ENCODE peak calls at places on chromosomes 12 and 14, in nine cellular contexts. One of them, this sample, is unnamed. For H3K36me3, the result is how much of the 10 kb centered on the place peaks cover.

GRCh38 chr12:58809064-58809607 is 111.2 kb downstream of the LRIG3 start:
- DNase-seq in iPS DF 6.9: no peak
- DNase-seq in WERI-Rb-1: no peak
- DNase-seq in A673: no peak
- DNase-seq in ovary: no peak
- DNase-seq in fibroblast of lung: peak
- DNase-seq in CD8-positive, alpha-beta T cell: no peak
- DNase-seq in aorta: no peak
- DNase-seq in tibial nerve: no peak
- DNase-seq in this sample: no peak

GRCh38 chr14:98259881-98260280 is 1012.1 kb downstream of the BCL11B start:
- DNase-seq in ovary: no peak
- DNase-seq in CD8-positive, alpha-beta T cell: no peak
- DNase-seq in iPS DF 6.9: no peak
- DNase-seq in tibial nerve: no peak
- DNase-seq in A673: no peak
- DNase-seq in fibroblast of lung: no peak
- DNase-seq in WERI-Rb-1: no peak
- DNase-seq in aorta: no peak
- DNase-seq in this sample: no peak

GRCh38 chr12:51240971-51241370 is 2.3 kb downstream of the DAZAP2 start:
- DNase-seq in CD8-positive, alpha-beta T cell: no peak
- DNase-seq in tibial nerve: no peak
- DNase-seq in iPS DF 6.9: no peak
- DNase-seq in A673: no peak
- DNase-seq in aorta: no peak
- DNase-seq in ovary: no peak
- DNase-seq in fibroblast of lung: peak
- DNase-seq in WERI-Rb-1: no peak
- DNase-seq in this sample: peak

GRCh38 chr12:48794870-48795269 is 6.0 kb upstream of the ADCY6 start:
- DNase-seq in aorta: no peak
- DNase-seq in CD8-positive, alpha-beta T cell: no peak
- DNase-seq in tibial nerve: no peak
- DNase-seq in A673: no peak
- DNase-seq in iPS DF 6.9: no peak
- DNase-seq in ovary: no peak
- DNase-seq in WERI-Rb-1: no peak
- DNase-seq in fibroblast of lung: no peak
- DNase-seq in this sample: no peak

GRCh38 chr12:54704187-54704586 is 56.0 kb upstream of the DCD start:
- DNase-seq in A673: no peak
- DNase-seq in CD8-positive, alpha-beta T cell: no peak
- DNase-seq in tibial nerve: no peak
- DNase-seq in fibroblast of lung: no peak
- DNase-seq in iPS DF 6.9: no peak
- DNase-seq in WERI-Rb-1: no peak
- DNase-seq in ovary: no peak
- DNase-seq in aorta: no peak
- DNase-seq in this sample: no peak

GRCh38 chr14:72574687-72575086 is 319.2 kb downstream of the DPF3 start:
- DNase-seq in fibroblast of lung: no peak
- DNase-seq in WERI-Rb-1: no peak
- DNase-seq in CD8-positive, alpha-beta T cell: no peak
- DNase-seq in aorta: no peak
- DNase-seq in tibial nerve: no peak
- DNase-seq in iPS DF 6.9: no peak
- DNase-seq in ovary: no peak
- DNase-seq in A673: no peak
- DNase-seq in this sample: no peak

GRCh38 chr12:108962256-108962655 is 58.6 kb downstream of the SVOP start:
- DNase-seq in CD8-positive, alpha-beta T cell: no peak
- DNase-seq in A673: no peak
- DNase-seq in WERI-Rb-1: no peak
- DNase-seq in ovary: no peak
- DNase-seq in tibial nerve: no peak
- DNase-seq in iPS DF 6.9: no peak
- DNase-seq in fibroblast of lung: no peak
- DNase-seq in aorta: no peak
- DNase-seq in this sample: no peak

GRCh38 chr12:95574030-95574429 is 22.8 kb upstream of the USP44 start:
- DNase-seq in CD8-positive, alpha-beta T cell: no peak
- DNase-seq in aorta: no peak
- DNase-seq in tibial nerve: no peak
- DNase-seq in A673: no peak
- DNase-seq in fibroblast of lung: no peak
- DNase-seq in WERI-Rb-1: no peak
- DNase-seq in iPS DF 6.9: peak
- DNase-seq in ovary: no peak
- DNase-seq in this sample: no peak

GRCh38 chr12:13165578-13166120 is 30.9 kb upstream of the EMP1 start:
- DNase-seq in ovary: peak
- DNase-seq in CD8-positive, alpha-beta T cell: peak
- DNase-seq in A673: no peak
- DNase-seq in WERI-Rb-1: no peak
- DNase-seq in tibial nerve: no peak
- DNase-seq in aorta: peak
- DNase-seq in fibroblast of lung: peak
- DNase-seq in iPS DF 6.9: no peak
- DNase-seq in this sample: peak

GRCh38 chr12:13164859-13165577 is 31.5 kb upstream of the EMP1 start:
- DNase-seq in fibroblast of lung: no peak
- DNase-seq in ovary: no peak
- DNase-seq in A673: no peak
- DNase-seq in iPS DF 6.9: no peak
- DNase-seq in CD8-positive, alpha-beta T cell: no peak
- DNase-seq in aorta: no peak
- DNase-seq in WERI-Rb-1: no peak
- DNase-seq in tibial nerve: no peak
- DNase-seq in this sample: no peak

GRCh38 chr12:13169255-13169654 is 27.3 kb upstream of the EMP1 start:
- DNase-seq in aorta: no peak
- DNase-seq in CD8-positive, alpha-beta T cell: no peak
- DNase-seq in fibroblast of lung: no peak
- DNase-seq in WERI-Rb-1: no peak
- DNase-seq in A673: no peak
- DNase-seq in tibial nerve: no peak
- DNase-seq in ovary: no peak
- DNase-seq in iPS DF 6.9: no peak
- DNase-seq in this sample: no peak

GRCh38 chr12:13167226-13167625 is 29.3 kb upstream of the EMP1 start:
- DNase-seq in fibroblast of lung: no peak
- DNase-seq in tibial nerve: no peak
- DNase-seq in aorta: no peak
- DNase-seq in WERI-Rb-1: no peak
- DNase-seq in ovary: no peak
- DNase-seq in iPS DF 6.9: no peak
- DNase-seq in A673: no peak
- DNase-seq in CD8-positive, alpha-beta T cell: no peak
- DNase-seq in this sample: no peak

DNA sequence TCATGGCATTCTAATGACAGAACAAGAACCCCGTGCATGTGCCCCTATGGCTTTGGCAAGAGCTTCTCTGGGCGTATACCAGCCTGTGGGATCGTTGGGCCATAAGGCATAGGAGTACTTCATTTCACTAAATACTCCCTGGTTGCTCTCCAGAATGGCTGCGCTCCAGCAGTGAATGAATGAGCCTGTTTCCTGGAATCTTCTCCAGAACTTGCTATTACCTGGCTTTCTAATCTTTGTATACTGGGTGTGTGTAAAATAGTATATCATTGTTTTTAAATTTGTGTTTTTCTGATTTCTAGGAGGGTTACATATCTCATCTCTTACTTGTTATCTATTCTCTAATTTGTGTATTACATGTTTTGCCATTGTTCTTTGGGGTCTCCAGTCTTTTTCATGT is 28.6 kb upstream of the EMP1 start:
- DNase-seq in WERI-Rb-1: no peak
- DNase-seq in tibial nerve: no peak
- DNase-seq in ovary: no peak
- DNase-seq in A673: no peak
- DNase-seq in aorta: no peak
- DNase-seq in iPS DF 6.9: no peak
- DNase-seq in fibroblast of lung: no peak
- DNase-seq in CD8-positive, alpha-beta T cell: no peak
- DNase-seq in this sample: no peak
- H3K36me3 ChIP-seq in WERI-Rb-1: under half
- H3K36me3 ChIP-seq in tibial nerve: under half
- H3K36me3 ChIP-seq in ovary: under half
- H3K36me3 ChIP-seq in A673: under half
- H3K36me3 ChIP-seq in aorta: under half
- H3K36me3 ChIP-seq in iPS DF 6.9: under half
- H3K36me3 ChIP-seq in fibroblast of lung: under half
- H3K36me3 ChIP-seq in CD8-positive, alpha-beta T cell: under half
- H3K36me3 ChIP-seq in this sample: under half

DNA sequence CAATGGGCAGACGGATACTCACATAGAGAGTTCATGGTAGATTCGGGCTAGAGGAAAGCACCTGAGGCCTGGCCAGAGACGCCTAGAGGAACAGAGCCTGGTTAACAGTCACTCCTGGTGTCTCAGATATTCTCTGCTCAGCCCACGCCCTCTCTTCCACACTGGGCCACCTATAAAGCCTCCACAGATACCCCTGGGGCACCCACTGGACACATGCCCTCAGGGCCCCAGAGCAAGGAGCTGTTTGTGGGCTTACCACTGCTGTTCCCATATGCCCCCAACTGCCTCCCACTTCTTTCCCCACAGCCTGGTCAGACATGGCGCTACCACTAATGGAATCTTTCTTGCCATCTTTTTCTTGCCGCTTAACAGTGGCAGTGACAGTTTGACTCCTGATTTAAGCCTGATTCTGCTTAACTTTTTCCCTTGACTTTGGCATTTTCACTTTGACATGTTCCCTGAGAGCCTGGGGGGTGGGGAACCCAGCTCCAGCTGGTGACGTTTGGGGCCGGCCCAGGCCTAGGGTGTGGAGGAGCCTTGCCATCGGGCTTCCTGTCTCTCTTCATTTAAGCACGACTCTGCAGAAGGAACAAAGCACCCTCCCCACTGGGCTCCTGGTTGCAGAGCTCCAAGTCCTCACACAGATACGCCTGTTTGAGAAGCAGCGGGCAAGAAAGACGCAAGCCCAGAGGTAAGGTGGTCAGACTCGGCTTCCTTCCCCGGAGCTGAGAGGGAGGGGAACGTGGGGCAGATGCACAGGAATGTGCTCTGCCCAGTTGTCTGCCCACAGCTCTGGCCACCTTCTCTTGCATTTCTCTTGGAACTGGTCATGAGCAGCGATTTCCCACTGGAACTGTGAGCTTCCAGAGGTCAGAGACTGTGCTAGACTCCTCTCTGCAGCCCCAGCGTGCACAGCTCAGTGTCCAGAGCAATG is at the start of gene CD4:
- DNase-seq in aorta: no peak
- DNase-seq in tibial nerve: no peak
- DNase-seq in CD8-positive, alpha-beta T cell: no peak
- DNase-seq in fibroblast of lung: peak
- DNase-seq in WERI-Rb-1: no peak
- DNase-seq in A673: no peak
- DNase-seq in ovary: no peak
- DNase-seq in iPS DF 6.9: no peak
- DNase-seq in this sample: peak
- H3K27ac ChIP-seq in aorta: no peak
- H3K27ac ChIP-seq in tibial nerve: peak
- H3K27ac ChIP-seq in CD8-positive, alpha-beta T cell: no peak
- H3K27ac ChIP-seq in fibroblast of lung: peak
- H3K27ac ChIP-seq in WERI-Rb-1: no peak
- H3K27ac ChIP-seq in A673: no peak
- H3K27ac ChIP-seq in ovary: no peak
- H3K27ac ChIP-seq in iPS DF 6.9: no peak
- H3K27ac ChIP-seq in this sample: no peak

GRCh38 chr14:68952544-68953535 is 26.3 kb downstream of the ACTN1 start:
- DNase-seq in ovary: peak
- DNase-seq in CD8-positive, alpha-beta T cell: no peak
- DNase-seq in A673: peak
- DNase-seq in iPS DF 6.9: no peak
- DNase-seq in aorta: no peak
- DNase-seq in fibroblast of lung: peak
- DNase-seq in WERI-Rb-1: no peak
- DNase-seq in tibial nerve: no peak
- DNase-seq in this sample: no peak
- H3K36me3 ChIP-seq in ovary: under half
- H3K36me3 ChIP-seq in CD8-positive, alpha-beta T cell: under half
- H3K36me3 ChIP-seq in A673: under half
- H3K36me3 ChIP-seq in iPS DF 6.9: under half
- H3K36me3 ChIP-seq in aorta: under half
- H3K36me3 ChIP-seq in fibroblast of lung: under half
- H3K36me3 ChIP-seq in WERI-Rb-1: under half
- H3K36me3 ChIP-seq in tibial nerve: under half
- H3K36me3 ChIP-seq in this sample: under half

GRCh38 chr14:55446833-55447232 is 6.4 kb upstream of the TBPL2 start:
- DNase-seq in tibial nerve: no peak
- DNase-seq in aorta: no peak
- DNase-seq in ovary: no peak
- DNase-seq in iPS DF 6.9: no peak
- DNase-seq in A673: peak
- DNase-seq in fibroblast of lung: peak
- DNase-seq in WERI-Rb-1: peak
- DNase-seq in CD8-positive, alpha-beta T cell: no peak
- DNase-seq in this sample: peak

GRCh38 chr14:55450124-55450523 is 9.7 kb upstream of the TBPL2 start:
- DNase-seq in WERI-Rb-1: no peak
- DNase-seq in ovary: no peak
- DNase-seq in tibial nerve: no peak
- DNase-seq in fibroblast of lung: no peak
- DNase-seq in aorta: no peak
- DNase-seq in A673: no peak
- DNase-seq in CD8-positive, alpha-beta T cell: no peak
- DNase-seq in iPS DF 6.9: no peak
- DNase-seq in this sample: no peak

GRCh38 chr14:55446127-55446736 is 5.8 kb upstream of the TBPL2 start:
- DNase-seq in A673: peak
- DNase-seq in fibroblast of lung: peak
- DNase-seq in tibial nerve: no peak
- DNase-seq in aorta: no peak
- DNase-seq in iPS DF 6.9: peak
- DNase-seq in CD8-positive, alpha-beta T cell: peak
- DNase-seq in WERI-Rb-1: peak
- DNase-seq in ovary: no peak
- DNase-seq in this sample: peak

GRCh38 chr14:55449116-55449515 is 8.7 kb upstream of the TBPL2 start:
- DNase-seq in fibroblast of lung: no peak
- DNase-seq in ovary: no peak
- DNase-seq in CD8-positive, alpha-beta T cell: no peak
- DNase-seq in tibial nerve: no peak
- DNase-seq in iPS DF 6.9: no peak
- DNase-seq in aorta: no peak
- DNase-seq in WERI-Rb-1: no peak
- DNase-seq in A673: no peak
- DNase-seq in this sample: no peak

DNA sequence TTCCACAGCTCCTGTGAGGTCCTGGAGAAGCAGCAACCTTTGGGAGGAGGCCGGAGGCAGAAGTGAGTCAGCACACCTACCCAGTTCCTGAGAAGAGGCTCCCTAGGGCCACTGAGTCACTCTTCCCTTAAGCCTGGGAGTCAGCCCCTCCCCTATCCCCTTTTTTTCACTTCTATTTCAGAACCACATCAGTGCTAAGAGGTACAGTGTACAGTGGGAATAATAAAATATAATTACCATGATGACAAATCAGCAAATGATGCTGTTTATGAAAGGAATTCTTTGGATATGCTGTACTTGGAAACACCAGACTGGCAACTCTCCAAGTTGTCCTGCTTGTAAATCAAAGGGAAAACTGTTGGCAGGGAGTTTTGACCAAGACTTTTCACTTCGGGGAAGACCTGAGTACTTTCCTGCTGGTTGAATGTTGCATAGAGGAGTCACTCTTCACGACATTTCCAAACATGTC is 7.8 kb upstream of the TBPL2 start:
- DNase-seq in tibial nerve: no peak
- DNase-seq in iPS DF 6.9: no peak
- DNase-seq in fibroblast of lung: peak
- DNase-seq in WERI-Rb-1: peak
- DNase-seq in A673: peak
- DNase-seq in aorta: peak
- DNase-seq in CD8-positive, alpha-beta T cell: no peak
- DNase-seq in ovary: no peak
- DNase-seq in this sample: peak
- H3K27ac ChIP-seq in tibial nerve: no peak
- H3K27ac ChIP-seq in iPS DF 6.9: no peak
- H3K27ac ChIP-seq in fibroblast of lung: peak
- H3K27ac ChIP-seq in WERI-Rb-1: no peak
- H3K27ac ChIP-seq in A673: no peak
- H3K27ac ChIP-seq in aorta: no peak
- H3K27ac ChIP-seq in CD8-positive, alpha-beta T cell: no peak
- H3K27ac ChIP-seq in ovary: no peak
- H3K27ac ChIP-seq in this sample: peak